ENCODE peak calls at places on chromosomes 4 and X, in nine cellular contexts. T, J, X, O, B, Y, F, E and K are unnamed samples.

GRCh38 chr4:139704915-139705485 is 39.4 kb downstream of the MGST2 start:
- DNase-seq in T (no peak), J (peak; percentile 43), X (peak; percentile 22), O (no peak), B (peak; percentile 34), Y (no peak), F (no peak), E (no peak), K (no peak)

GRCh38 chr4:77074961-77075855 is 581 bp downstream of the CCNI start:
- DNase-seq in T (peak; percentile 84), J (peak; percentile 80), X (peak; percentile 81), O (peak; percentile 51), B (peak; percentile 85), Y (peak; percentile 71), F (peak; percentile 69), E (peak; percentile 73), K (peak; percentile 69)

GRCh38 chrX:37871626-37872302 is 24.4 kb upstream of the DYNLT3 start:
- DNase-seq in T (no peak), J (peak; percentile 4), X (peak; percentile 90), O (no peak), B (peak; percentile 88), Y (no peak), F (no peak), E (no peak), K (no peak)

GRCh38 chr4:1010522-1011021 is 854 bp upstream of the FGFRL1 start:
- DNase-seq in T (peak; percentile 79), J (peak; percentile 40), X (peak; percentile 88), O (no peak), B (peak; percentile 71), Y (peak; percentile 49), F (no peak), E (peak; percentile 55), K (peak; percentile 43)

GRCh38 chr4:99845708-99846469 is 29.3 kb downstream of the DAPP1 start:
- DNase-seq in T (no peak), J (no peak), X (no peak), O (no peak), B (no peak), Y (no peak), F (no peak), E (no peak), K (no peak)

GRCh38 chr4:105594094-105595010 is 41.9 kb downstream of the ARHGEF38 start:
- DNase-seq in T (no peak), J (no peak), X (peak; percentile 3), O (no peak), B (no peak), Y (no peak), F (no peak), E (no peak), K (no peak)

GRCh38 chrX:114798902-114799301 is 215.0 kb downstream of the HTR2C start:
- DNase-seq in T (no peak), J (no peak), X (peak; percentile 6), O (no peak), B (peak; percentile 67), Y (no peak), F (no peak), E (no peak), K (no peak)

GRCh38 chr4:8029689-8030088 is 90.0 kb upstream of the AFAP1 start:
- DNase-seq in T (no peak), J (no peak), X (no peak), O (no peak), B (no peak), Y (no peak), F (no peak), E (no peak), K (no peak)

GRCh38 chrX:74506310-74507115 is 85.2 kb downstream of the SLC16A2 start:
- DNase-seq in T (no peak), J (no peak), X (no peak), O (no peak), B (no peak), Y (no peak), F (no peak), E (no peak), K (no peak)

GRCh38 chr4:115113382-115114106 is at the start of gene NDST4:
- DNase-seq in T (no peak), J (no peak), X (peak; percentile 0), O (peak; percentile 9), B (peak; percentile 16), Y (no peak), F (no peak), E (no peak), K (no peak)

GRCh38 chr4:48635310-48635709 is 144.8 kb downstream of the FRYL start:
- DNase-seq in T (no peak), J (no peak), X (peak; percentile 68), O (no peak), B (peak; percentile 90), Y (no peak), F (no peak), E (no peak), K (no peak)

GRCh38 chr4:28229092-28229491 is 1368.5 kb downstream of the STIM2 start:
- DNase-seq in T (no peak), J (peak; percentile 47), X (peak; percentile 50), O (no peak), B (peak; percentile 23), Y (no peak), F (no peak), E (no peak), K (no peak)

GRCh38 chrX:127908369-127908768 is 143.8 kb downstream of the ACTRT1 start:
- DNase-seq in T (no peak), J (no peak), X (no peak), O (no peak), B (no peak), Y (no peak), F (no peak), E (no peak), K (no peak)

GRCh38 chr4:142435599-142436235 is 410.4 kb downstream of the INPP4B start:
- DNase-seq in T (no peak), J (peak; percentile 82), X (no peak), O (no peak), B (no peak), Y (no peak), F (no peak), E (no peak), K (no peak)

GRCh38 chrX:153595859-153596857 is 2.8 kb downstream of the CCNQ start:
- DNase-seq in T (no peak), J (no peak), X (no peak), O (no peak), B (no peak), Y (no peak), F (no peak), E (no peak), K (no peak)

GRCh38 chr4:145719752-145720624 is 40.0 kb downstream of the C4orf51 start:
- DNase-seq in T (peak; percentile 37), J (peak; percentile 17), X (no peak), O (peak; percentile 21), B (no peak), Y (no peak), F (no peak), E (no peak), K (no peak)